ENCODE peak calls at places on chromosome 1, in five cellular contexts. V, G, L, C and I are unnamed samples.

GRCh38 chr1:16296643-16297042 is 55.6 kb downstream of the FBXO42 start:
- DNase-seq in L (no peak), V (no peak), G (no peak), C (no peak), I (no peak)

GRCh38 chr1:115098979-115099692 is 9.8 kb upstream of the TSPAN2 start:
- DNase-seq in C (no peak), L (no peak), G (peak; percentile 52), V (peak; percentile 69), I (peak; percentile 49)

GRCh38 chr1:228366062-228366850 is 40.4 kb downstream of the TRIM11 start:
- DNase-seq in L (peak; percentile 11), V (no peak), C (no peak), G (no peak), I (no peak)

GRCh38 chr1:4489486-4489885 is 164.9 kb upstream of the AJAP1 start:
- DNase-seq in V (no peak), G (no peak), C (no peak), L (no peak), I (no peak)

GRCh38 chr1:35475356-35475755 is 81.8 kb downstream of the KIAA0319L start:
- DNase-seq in G (no peak), V (peak; percentile 24), L (no peak), C (no peak), I (no peak)

GRCh38 chr1:6704746-6705145 is 3.1 kb upstream of the DNAJC11 start:
- DNase-seq in C (no peak), V (no peak), G (no peak), L (no peak), I (no peak)

GRCh38 chr1:243508303-243508713 is 252.5 kb downstream of the SDCCAG8 start:
- DNase-seq in G (no peak), C (no peak), L (no peak), V (no peak), I (no peak)

GRCh38 chr1:28354121-28354520 is 15.4 kb upstream of the PHACTR4 start:
- DNase-seq in V (peak; percentile 79), C (no peak), L (no peak), G (no peak), I (peak; percentile 63)

GRCh38 chr1:247182994-247183393 is 11.2 kb upstream of the ZNF124 start:
- DNase-seq in C (no peak), L (no peak), G (no peak), V (no peak), I (no peak)

GRCh38 chr1:29342351-29342750 is 106.0 kb downstream of the PTPRU start:
- DNase-seq in V (no peak), G (no peak), C (no peak), L (no peak), I (no peak)

GRCh38 chr1:65979145-65979544 is 186.4 kb downstream of the PDE4B start:
- DNase-seq in C (no peak), G (no peak), V (no peak), L (no peak), I (peak; percentile 17)

GRCh38 chr1:94302497-94302896 is 65.1 kb upstream of the ARHGAP29 start:
- DNase-seq in G (no peak), C (no peak), L (no peak), V (no peak), I (no peak)

GRCh38 chr1:38052750-38053415 is 6.3 kb upstream of the POU3F1 start:
- DNase-seq in G (no peak), C (no peak), V (no peak), L (no peak), I (no peak)

GRCh38 chr1:185813401-185813979 is 79.3 kb downstream of the HMCN1 start:
- DNase-seq in C (peak; percentile 11), V (peak; percentile 57), G (no peak), L (no peak), I (peak; percentile 79)
- H3K4me3 ChIP-seq in C (no peak overlapping the region), V (no peak overlapping the region), G (no peak overlapping the region), L (no peak overlapping the region), I (no peak overlapping the region)

GRCh38 chr1:199163277-199164069 is 524.6 kb downstream of the PTPRC start:
- DNase-seq in L (no peak), V (no peak), C (no peak), G (no peak), I (no peak)
- H3K4me3 ChIP-seq in L (no peak overlapping the region), V (no peak overlapping the region), C (no peak overlapping the region), G (no peak overlapping the region), I (no peak overlapping the region)

GRCh38 chr1:162922196-162922595 is 61.2 kb upstream of the CCDC190 start:
- DNase-seq in L (no peak), G (no peak), V (peak; percentile 23), C (no peak), I (no peak)

GRCh38 chr1:162919043-162919442 is 58.1 kb upstream of the CCDC190 start:
- DNase-seq in L (no peak), C (no peak), V (no peak), G (no peak), I (no peak)

GRCh38 chr1:162916821-162917613 is 56.0 kb upstream of the CCDC190 start:
- DNase-seq in V (no peak), C (no peak), G (no peak), L (no peak), I (no peak)

GRCh38 chr1:162918111-162918754 is 57.3 kb upstream of the CCDC190 start:
- DNase-seq in C (no peak), G (no peak), V (no peak), L (no peak), I (no peak)

GRCh38 chr1:162921311-162921710 is 60.3 kb upstream of the CCDC190 start:
- DNase-seq in V (no peak), C (no peak), G (no peak), L (no peak), I (no peak)
- H3K4me3 ChIP-seq in V (no peak overlapping the region), C (no peak overlapping the region), G (no peak overlapping the region), L (no peak overlapping the region), I (no peak overlapping the region)

DNA sequence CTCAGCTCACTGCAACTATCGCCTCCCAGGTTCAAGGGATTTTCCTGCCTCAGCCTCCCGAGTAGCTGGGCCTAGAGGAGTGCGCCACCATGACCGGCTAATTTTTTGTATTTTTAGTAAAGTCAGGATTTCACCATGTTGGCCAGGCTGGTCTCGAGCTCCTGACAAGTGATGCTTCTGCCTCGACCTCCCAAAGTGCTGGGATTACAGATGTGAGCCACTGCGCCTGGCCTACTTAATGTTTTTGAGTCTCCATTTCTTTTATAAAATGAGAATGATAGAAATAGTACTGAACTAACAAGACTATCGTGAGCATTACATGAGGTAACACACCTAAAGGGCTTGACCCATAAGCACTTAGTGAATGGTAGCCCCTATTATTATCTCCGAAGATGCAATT is 21.4 kb downstream of the NUAK2 start:
- DNase-seq in L (no peak), G (no peak), C (no peak), V (no peak), I (no peak)
- H3K4me3 ChIP-seq in L (no peak overlapping the region), G (no peak overlapping the region), C (no peak overlapping the region), V (no peak overlapping the region), I (no peak overlapping the region)

GRCh38 chr1:209936125-209936524 is 1.9 kb upstream of the SYT14 start:
- DNase-seq in G (no peak), C (no peak), L (no peak), V (no peak), I (no peak)

GRCh38 chr1:209937996-209938959 is at the start of gene SYT14:
- DNase-seq in L (no peak), V (peak; percentile 31), C (peak; percentile 75), G (no peak), I (no peak)
- H3K4me3 ChIP-seq in L (no peak within 1 kb of the TSS), V (peak within 1 kb of the TSS; percentile 51), C (peak within 1 kb of the TSS; percentile 61), G (peak within 1 kb of the TSS; percentile 28), I (no peak within 1 kb of the TSS)

GRCh38 chr1:21263653-21264225 is 26.5 kb downstream of the ECE1 start:
- DNase-seq in G (no peak), L (no peak), V (no peak), C (no peak), I (no peak)

GRCh38 chr1:21261551-21262281 is 28.5 kb downstream of the ECE1 start:
- DNase-seq in V (peak; percentile 95), L (peak; percentile 71), C (peak; percentile 53), G (peak; percentile 50), I (peak; percentile 94)

GRCh38 chr1:21263052-21263429 is 27.2 kb downstream of the ECE1 start:
- DNase-seq in V (no peak), G (no peak), C (no peak), L (no peak), I (no peak)

GRCh38 chr1:21260405-21261129 is 29.7 kb downstream of the ECE1 start:
- DNase-seq in V (no peak), C (no peak), G (no peak), L (no peak), I (no peak)

DNA sequence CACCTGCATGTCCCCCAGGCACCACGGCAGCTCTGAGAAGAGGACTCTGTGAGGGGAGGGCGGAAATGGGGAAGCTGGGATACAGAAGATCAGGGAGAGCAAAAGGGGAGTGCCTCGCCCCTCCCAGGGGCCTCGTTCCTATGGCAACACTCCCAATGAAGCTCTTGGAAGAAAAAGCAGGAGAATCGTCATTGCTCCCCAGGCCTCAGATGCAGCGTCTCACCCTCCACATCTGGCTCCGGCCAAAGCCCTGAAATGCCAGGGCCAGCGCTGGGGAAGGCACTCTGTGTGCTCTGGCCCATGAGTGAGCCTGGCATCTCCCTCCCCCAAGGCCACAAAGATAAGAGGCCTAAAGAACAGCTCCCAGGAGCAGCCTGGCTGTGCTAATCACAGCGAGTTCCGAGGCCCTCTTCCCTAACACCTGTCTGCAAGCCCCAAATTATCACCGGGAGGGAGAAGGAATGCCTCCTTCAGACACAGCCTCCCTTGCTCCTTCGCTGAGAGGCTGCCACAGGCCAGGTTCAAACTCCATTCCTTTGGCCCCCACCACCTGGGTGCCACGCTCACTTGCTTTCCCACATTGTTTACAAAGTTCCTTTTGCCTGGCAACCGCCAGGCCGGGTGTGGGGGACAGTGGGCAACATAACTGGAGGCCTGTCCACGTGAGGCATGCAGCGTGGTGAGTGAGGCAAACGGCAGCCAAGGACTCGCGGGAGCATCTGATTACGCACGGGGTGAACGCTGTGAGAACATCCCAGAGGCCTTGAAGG is 27.8 kb downstream of the ECE1 start:
- DNase-seq in V (peak; percentile 94), G (peak; percentile 65), L (peak; percentile 79), C (peak; percentile 86), I (peak; percentile 94)
- H3K4me3 ChIP-seq in V (peak overlapping the region; percentile 37), G (no peak overlapping the region), L (peak overlapping the region; percentile 22), C (no peak overlapping the region), I (no peak overlapping the region)

DNA sequence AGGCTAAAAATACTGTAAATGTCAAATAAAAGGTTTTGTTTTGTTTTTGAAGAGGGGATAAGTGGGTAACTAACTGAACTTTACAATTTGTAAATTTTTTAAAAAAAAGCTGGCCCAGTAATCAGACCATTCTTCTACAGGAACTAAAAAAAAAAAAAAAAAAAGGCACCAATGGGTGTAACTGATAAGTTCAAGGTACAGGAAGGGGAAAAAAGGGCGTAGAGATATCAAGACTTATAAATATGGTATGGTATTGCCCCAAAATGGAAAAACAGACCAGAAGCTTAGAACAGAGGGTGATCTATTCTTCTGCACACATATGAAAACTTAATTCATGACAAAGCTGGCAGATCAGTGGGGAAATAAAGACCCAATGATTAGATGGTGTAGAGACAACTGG is 58.8 kb downstream of the LHX4 start:
- DNase-seq in G (no peak), L (no peak), V (no peak), C (no peak), I (no peak)
- H3K4me3 ChIP-seq in G (no peak overlapping the region), L (no peak overlapping the region), V (no peak overlapping the region), C (no peak overlapping the region), I (no peak overlapping the region)